ENCODE peak calls at places on chromosomes 16 and 17, in ten cellular contexts. S is upper lobe of left lung, I is A549, U is breast epithelium, R is sigmoid colon, T is IMR-90, Y is stomach, O is Peyer's patch, F is heart left ventricle, G is testis. D is an unnamed sample.

GRCh38 chr17:61454095-61454931 is 2.1 kb downstream of the TBX4 start:
- DNase-seq in S (no peak), I (no peak), U (peak; percentile 15), R (peak; percentile 55), T (no peak), Y (no peak), O (no peak), F (no peak), G (no peak), D (no peak)

GRCh38 chr17:18033442-18034099 is 5.4 kb downstream of the ATPAF2 start:
- DNase-seq in S (peak; percentile 55), I (peak; percentile 86), U (peak; percentile 36), R (no peak), T (peak; percentile 87), Y (peak; percentile 53), O (no peak), F (no peak), G (peak; percentile 77), D (peak; percentile 80)

GRCh38 chr16:56263711-56264608 is 72.7 kb downstream of the GNAO1 start:
- DNase-seq in S (no peak), I (no peak), U (no peak), R (peak; percentile 60), T (no peak), Y (no peak), O (no peak), F (peak; percentile 52), G (no peak), D (peak; percentile 73)

GRCh38 chr16:59573528-59574271 is 839.6 kb upstream of the GOT2 start:
- DNase-seq in S (no peak), I (peak; percentile 35), U (no peak), R (no peak), T (peak; percentile 95), Y (no peak), O (no peak), F (no peak), G (no peak), D (no peak)

GRCh38 chr17:40453881-40454630 is 10.8 kb downstream of the IGFBP4 start:
- DNase-seq in S (no peak), I (no peak), U (no peak), R (no peak), T (peak; percentile 62), Y (no peak), O (peak; percentile 40), F (no peak), G (no peak), D (no peak)

GRCh38 chr16:228151-228855 is 946 bp downstream of the LUC7L start:
- DNase-seq in S (no peak), I (peak; percentile 25), U (no peak), R (no peak), T (peak; percentile 10), Y (no peak), O (no peak), F (no peak), G (no peak), D (no peak)

GRCh38 chr16:1526608-1527555 is 6.6 kb upstream of the TMEM204 start:
- DNase-seq in S (no peak), I (no peak), U (no peak), R (no peak), T (no peak), Y (no peak), O (no peak), F (no peak), G (no peak), D (no peak)

GRCh38 chr16:57191056-57191536 is 5.0 kb downstream of the RSPRY1 start:
- DNase-seq in S (no peak), I (peak; percentile 10), U (no peak), R (no peak), T (peak; percentile 65), Y (no peak), O (no peak), F (no peak), G (no peak), D (no peak)

GRCh38 chr17:17518951-17519350 is 22.8 kb upstream of the RASD1 start:
- DNase-seq in S (no peak), I (no peak), U (no peak), R (no peak), T (no peak), Y (no peak), O (no peak), F (no peak), G (no peak), D (no peak)

GRCh38 chr17:9002610-9003354 is 18.5 kb upstream of the NTN1 start:
- DNase-seq in S (no peak), I (peak; percentile 75), U (no peak), R (no peak), T (no peak), Y (no peak), O (no peak), F (no peak), G (peak; percentile 28), D (no peak)

GRCh38 chr16:87435399-87436224 is 43.5 kb downstream of the MAP1LC3B start:
- DNase-seq in S (no peak), I (no peak), U (no peak), R (no peak), T (peak; percentile 97), Y (no peak), O (no peak), F (no peak), G (no peak), D (no peak)

DNA sequence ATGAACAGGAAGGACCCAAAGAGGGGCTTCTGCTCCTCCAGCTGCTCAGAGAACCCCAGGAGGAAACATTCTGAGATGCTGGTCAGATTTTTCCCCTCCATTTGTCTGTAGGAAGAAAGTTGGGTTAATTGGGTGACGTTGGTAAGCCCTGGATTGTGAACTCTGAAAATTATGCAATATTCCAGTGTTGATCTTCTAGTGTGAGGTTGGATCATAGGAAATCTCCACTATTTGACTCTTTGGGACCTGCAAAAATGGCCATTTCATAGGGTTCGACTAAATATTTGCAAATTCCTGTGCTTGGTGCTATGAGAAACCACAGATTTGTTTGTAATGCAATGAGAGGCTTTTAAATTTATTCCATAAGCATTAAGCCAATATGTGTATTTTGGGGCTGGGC is at the start of gene OR1G1:
- DNase-seq in S (no peak), I (no peak), U (no peak), R (no peak), T (no peak), Y (no peak), O (no peak), F (no peak), G (no peak), D (no peak)
- TF ChIP-seq POLR2A in S (no peak), I (no peak), U (no peak), R (no peak), T (no peak), Y (no peak), O (no peak), F (no peak), G (no peak), D (no peak)

GRCh38 chr17:66447159-66447558 is 144.7 kb downstream of the PRKCA start:
- DNase-seq in S (no peak), I (no peak), U (no peak), R (no peak), T (no peak), Y (no peak), O (no peak), F (no peak), G (no peak), D (peak; percentile 67)

GRCh38 chr17:66449418-66449977 is 147.1 kb downstream of the PRKCA start:
- DNase-seq in S (no peak), I (no peak), U (no peak), R (no peak), T (no peak), Y (no peak), O (no peak), F (no peak), G (no peak), D (peak; percentile 43)

GRCh38 chr17:66446419-66446818 is 144.0 kb downstream of the PRKCA start:
- DNase-seq in S (no peak), I (no peak), U (no peak), R (no peak), T (no peak), Y (no peak), O (no peak), F (no peak), G (no peak), D (no peak)

GRCh38 chr17:66450008-66450856 is 147.8 kb downstream of the PRKCA start:
- DNase-seq in S (no peak), I (no peak), U (no peak), R (peak; percentile 34), T (no peak), Y (no peak), O (no peak), F (no peak), G (no peak), D (no peak)

DNA sequence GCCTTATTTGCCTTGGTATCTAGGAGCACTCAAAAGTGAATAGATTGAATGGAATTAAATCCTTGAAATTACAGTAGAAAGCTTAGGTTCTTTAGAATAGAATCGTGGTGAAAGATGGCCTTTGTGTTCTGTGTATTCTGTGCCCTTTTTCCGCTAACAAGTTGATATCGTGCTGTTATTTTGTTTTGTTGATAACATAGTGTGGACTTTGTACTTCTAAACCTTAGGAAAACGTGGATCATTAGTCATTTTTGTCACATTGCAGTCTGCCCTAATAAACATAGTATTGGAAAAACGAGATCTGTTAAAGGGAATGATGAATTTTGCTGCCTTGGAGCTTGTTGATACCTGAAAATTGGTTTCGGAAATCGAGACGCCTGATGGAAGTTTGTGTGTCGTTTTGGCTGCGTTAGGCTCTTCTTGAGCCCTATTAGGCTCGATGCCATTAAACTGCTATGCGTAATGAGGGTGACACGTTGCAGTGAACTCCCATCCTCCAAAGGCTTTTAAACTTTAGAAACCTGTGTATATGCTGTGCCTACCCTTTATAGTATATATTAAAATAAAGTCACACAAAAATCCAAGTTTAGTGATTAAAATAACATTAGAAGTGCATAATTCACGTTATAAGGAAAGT is 145.7 kb downstream of the PRKCA start:
- DNase-seq in S (no peak), I (no peak), U (no peak), R (peak; percentile 1), T (no peak), Y (no peak), O (no peak), F (no peak), G (no peak), D (no peak)
- H3K4me3 ChIP-seq in S (no peak overlapping the region), I (no peak overlapping the region), U (no peak overlapping the region), R (no peak overlapping the region), T (no peak overlapping the region), Y (no peak overlapping the region), O (no peak overlapping the region), F (no peak overlapping the region), G (no peak overlapping the region), D (no peak overlapping the region)

DNA sequence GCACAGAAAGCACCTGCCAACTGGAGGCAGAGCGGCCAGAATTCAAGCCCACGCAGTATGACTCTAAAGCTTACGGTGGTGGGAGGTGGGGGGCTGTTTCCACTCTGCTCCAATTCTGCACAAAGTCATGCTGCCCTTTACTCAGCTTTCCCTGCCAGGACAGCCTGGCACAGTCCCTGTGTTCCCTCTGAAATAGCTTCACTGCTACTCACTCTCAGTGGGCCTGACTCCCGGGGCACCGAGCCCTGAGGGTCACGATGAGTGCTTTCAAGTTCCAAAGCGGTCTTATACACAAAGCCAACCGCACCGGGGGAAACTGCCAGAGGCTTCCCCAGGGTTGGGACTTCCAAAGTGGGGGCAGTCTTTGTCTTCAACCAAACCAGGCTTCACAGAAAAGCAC is 306.1 kb upstream of the XYLT1 start:
- DNase-seq in S (no peak), I (no peak), U (no peak), R (no peak), T (no peak), Y (no peak), O (no peak), F (no peak), G (no peak), D (no peak)
- TF ChIP-seq POLR2A in S (no peak), I (no peak), U (no peak), R (no peak), T (no peak), Y (no peak), O (no peak), F (no peak), G (no peak), D (no peak)

GRCh38 chr17:57834146-57834741 is 15.6 kb downstream of the MRPS23 start:
- DNase-seq in S (no peak), I (no peak), U (peak; percentile 40), R (peak; percentile 89), T (no peak), Y (peak; percentile 91), O (no peak), F (peak; percentile 91), G (peak; percentile 63), D (no peak)
- H3K4me3 ChIP-seq in S (no peak overlapping the region), I (no peak overlapping the region), U (no peak overlapping the region), R (peak overlapping the region; percentile 2), T (no peak overlapping the region), Y (no peak overlapping the region), O (no peak overlapping the region), F (no peak overlapping the region), G (no peak overlapping the region), D (no peak overlapping the region)

D was measured in lower leg skin.